ENCODE peak calls at places on chromosomes 13 and 19, in seven cellular contexts. D is osteocyte, U is H9, K is nephron progenitor cell, S is progenitor cell of endocrine pancreas, J is fibroblast of mammary gland, Q is GM23338. P is an unnamed sample.

GRCh38 chr13:74816737-74817136 is 665.2 kb downstream of the TBC1D4 start:
- DNase-seq in J (peak; percentile 26), K (no peak), S (no peak), Q (no peak), U (no peak), D (no peak), P (no peak)

GRCh38 chr13:68727165-68727564 is 1380.5 kb upstream of the ATXN8OS start:
- DNase-seq in K (no peak), Q (no peak), D (no peak), U (no peak), J (peak; percentile 20), S (no peak), P (no peak)

GRCh38 chr13:101487046-101487830 is 34.8 kb downstream of the ITGBL1 start:
- DNase-seq in Q (no peak), K (no peak), J (no peak), S (no peak), U (no peak), D (no peak), P (no peak)

GRCh38 chr13:21001471-21001870 is 59.9 kb downstream of the LATS2 start:
- DNase-seq in D (no peak), K (no peak), S (no peak), J (no peak), U (no peak), Q (no peak), P (no peak)

GRCh38 chr13:71962126-71962525 is 95.1 kb upstream of the DACH1 start:
- DNase-seq in D (no peak), S (no peak), J (no peak), U (no peak), Q (no peak), K (no peak), P (no peak)

GRCh38 chr13:66859934-66860867 is 369.9 kb downstream of the PCDH9 start:
- DNase-seq in J (no peak), D (no peak), K (no peak), U (no peak), S (no peak), Q (peak; percentile 19), P (no peak)

GRCh38 chr13:100269837-100270236 is 180.9 kb downstream of the PCCA start:
- DNase-seq in S (no peak), Q (no peak), J (peak; percentile 86), U (no peak), K (no peak), D (no peak), P (no peak)

GRCh38 chr19:18415177-18415867 is 3.9 kb upstream of the SSBP4 start:
- DNase-seq in Q (no peak), U (peak; percentile 28), K (peak; percentile 37), S (no peak), J (peak; percentile 90), D (no peak), P (peak; percentile 62)

GRCh38 chr13:106061781-106062180 is 473.7 kb downstream of the EFNB2 start:
- DNase-seq in J (no peak), U (no peak), D (no peak), Q (no peak), S (no peak), K (no peak), P (no peak)

GRCh38 chr13:80048802-80049201 is 292.1 kb downstream of the SPRY2 start:
- DNase-seq in K (peak; percentile 52), J (peak; percentile 99), S (no peak), Q (peak; percentile 38), U (peak; percentile 30), D (peak; percentile 94), P (peak; percentile 79)

GRCh38 chr13:51728972-51729371 is 75.0 kb downstream of the DHRS12 start:
- DNase-seq in S (no peak), D (no peak), K (no peak), J (peak; percentile 94), Q (peak; percentile 18), U (no peak), P (no peak)

GRCh38 chr19:45231891-45232290 is 13.3 kb downstream of the EXOC3L2 start:
- DNase-seq in U (no peak), J (peak; percentile 14), D (no peak), K (no peak), S (no peak), Q (no peak), P (no peak)

GRCh38 chr13:42656136-42656535 is 82.2 kb downstream of the TNFSF11 start:
- DNase-seq in D (no peak), S (no peak), Q (peak; percentile 51), J (no peak), K (no peak), U (no peak), P (no peak)

GRCh38 chr19:39401549-39402416 is 4.9 kb upstream of the ZFP36 start:
- DNase-seq in K (no peak), J (peak; percentile 95), D (no peak), Q (no peak), S (no peak), U (no peak), P (no peak)

GRCh38 chr13:70253834-70254233 is 145.6 kb upstream of the KLHL1 start:
- DNase-seq in K (no peak), Q (no peak), J (no peak), S (no peak), U (no peak), D (no peak), P (no peak)

GRCh38 chr13:111976474-111977183 is 90.3 kb upstream of the SOX1 start:
- DNase-seq in S (no peak), Q (no peak), K (no peak), J (no peak), U (no peak), D (peak; percentile 78), P (no peak)

GRCh38 chr19:45103625-45104319 is 10.8 kb downstream of the PPP1R37 start:
- DNase-seq in Q (no peak), D (no peak), J (no peak), S (no peak), K (peak; percentile 45), U (no peak), P (no peak)

GRCh38 chr13:29743229-29743786 is 107.1 kb downstream of the UBL3 start:
- DNase-seq in U (no peak), D (no peak), Q (no peak), S (no peak), J (peak; percentile 63), K (peak; percentile 12), P (no peak)

GRCh38 chr13:44243198-44243852 is 130.3 kb upstream of the SERP2 start:
- DNase-seq in S (no peak), Q (peak; percentile 81), K (peak; percentile 49), U (peak; percentile 82), D (no peak), J (peak; percentile 90), P (no peak)

GRCh38 chr13:114107686-114108081 is 24.7 kb downstream of the RASA3 start:
- DNase-seq in D (no peak), S (no peak), U (no peak), K (no peak), J (peak; percentile 89), Q (no peak), P (no peak)

GRCh38 chr19:56333506-56333905 is 18.9 kb upstream of the ZSCAN5A start:
- DNase-seq in D (no peak), U (no peak), K (peak; percentile 42), S (peak; percentile 16), J (peak; percentile 59), Q (peak; percentile 71), P (no peak)

GRCh38 chr13:75479102-75479501 is 2.9 kb downstream of the TBC1D4 start:
- DNase-seq in D (no peak), J (no peak), Q (no peak), U (no peak), K (no peak), S (no peak), P (no peak)

GRCh38 chr19:46221981-46222610 is 7.4 kb upstream of the IGFL1 start:
- DNase-seq in J (peak; percentile 68), S (no peak), U (peak; percentile 70), Q (peak; percentile 78), K (peak; percentile 38), D (no peak), P (peak; percentile 93)

GRCh38 chr19:16461630-16462051 is 10.1 kb downstream of the EPS15L1 start:
- DNase-seq in D (no peak), U (no peak), K (no peak), J (no peak), S (no peak), Q (no peak), P (no peak)

GRCh38 chr13:99258210-99258860 is at the start of gene GPR18:
- DNase-seq in S (no peak), J (no peak), K (no peak), Q (no peak), D (no peak), U (no peak), P (no peak)

GRCh38 chr13:79997244-79997643 is 343.7 kb downstream of the SPRY2 start:
- DNase-seq in Q (no peak), K (no peak), U (no peak), D (no peak), S (no peak), J (no peak), P (no peak)

GRCh38 chr19:31313291-31314030 is 35.8 kb downstream of the TSHZ3 start:
- DNase-seq in Q (no peak), D (no peak), S (no peak), K (no peak), J (no peak), U (no peak), P (no peak)
- TF ChIP-seq CTCF in Q (peak; percentile 27), D (no peak), S (no peak), K (no peak), J (no peak), U (no peak), P (no peak)

GRCh38 chr19:53707278-53707677 is 75.5 kb downstream of the DPRX start:
- DNase-seq in J (no peak), Q (peak; percentile 33), K (no peak), U (no peak), S (no peak), D (no peak), P (no peak)
- TF ChIP-seq CTCF in J (no peak), Q (peak; percentile 45), K (no peak), U (peak; percentile 51), S (no peak), D (no peak), P (peak; percentile 16)

GRCh38 chr19:6020972-6021805 is 43.2 kb upstream of the RANBP3 start:
- DNase-seq in U (no peak), S (no peak), K (no peak), D (no peak), Q (no peak), J (no peak), P (no peak)
- TF ChIP-seq CTCF in U (peak; percentile 26), S (peak; percentile 33), K (no peak), D (no peak), Q (no peak), J (no peak), P (no peak)

DNA sequence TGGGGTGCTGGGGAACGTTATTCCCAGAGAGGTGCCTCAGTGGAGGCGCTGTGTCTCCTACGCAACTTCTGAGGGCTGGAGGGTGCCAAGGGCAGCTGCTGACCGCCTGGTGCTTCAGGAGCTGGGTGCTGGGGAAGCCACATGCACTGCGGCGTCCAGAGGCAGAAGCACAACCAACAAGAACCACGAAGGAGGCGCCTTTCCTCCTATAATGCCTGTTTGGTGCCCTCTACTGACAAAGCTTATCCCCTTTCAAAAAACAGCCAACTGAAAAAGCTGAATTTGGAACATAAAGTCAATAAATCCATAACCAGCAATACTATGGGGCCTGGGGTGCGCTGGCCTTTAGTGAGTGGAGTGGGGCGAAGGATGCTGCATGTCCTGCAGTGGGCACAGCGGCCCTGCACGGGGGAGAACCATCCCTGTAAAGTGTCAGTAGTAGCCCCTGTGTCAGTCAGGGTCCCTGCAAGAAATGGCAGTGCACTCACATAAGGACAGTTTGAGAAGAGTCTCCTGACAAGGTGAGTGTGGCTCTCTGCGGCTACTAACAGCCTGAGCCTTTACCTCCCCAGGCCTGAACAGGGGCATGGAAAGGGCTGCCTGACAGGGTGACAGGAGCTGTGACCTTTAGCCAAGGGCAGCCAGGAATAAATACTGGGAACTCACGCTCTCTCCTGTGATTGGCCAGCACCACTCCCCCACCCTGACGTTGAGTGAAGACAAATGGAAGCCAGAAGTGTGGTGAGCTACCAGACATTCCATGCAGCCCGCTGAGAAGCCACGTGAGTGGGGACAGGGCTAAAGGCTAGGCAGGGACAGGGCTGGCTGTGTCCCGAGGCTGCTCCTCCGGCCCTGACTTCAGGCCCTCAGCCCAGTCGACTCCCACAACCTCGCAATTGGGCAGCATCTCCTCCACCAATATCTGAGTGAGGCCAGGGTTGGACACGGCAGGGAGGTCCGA is 4.5 kb upstream of the B3GNT8 start:
- DNase-seq in D (no peak), S (no peak), K (no peak), J (peak; percentile 48), Q (peak; percentile 51), U (no peak), P (no peak)
- TF ChIP-seq CTCF in D (peak; percentile 35), S (peak; percentile 24), K (no peak), J (peak; percentile 41), Q (peak; percentile 60), U (peak; percentile 49), P (peak; percentile 57)

P was measured in RWPE2.